ENCODE peak calls at places on chromosomes 2 and 18, in six cellular contexts. K is activated effector memory CD4-positive, alpha-beta T cell treated with Interleukin-2 at 50 U/mL for 16 hours; P is activated naive CD4-positive, alpha-beta T cell treated with anti-CD3 and anti-CD28 coated beads, Interleukin-2, amount 10 ng/mL, durations not matched to agents 7 days and 5 days; N is CD4-positive, alpha-beta T cell; Y is NB4; S is HTR-8/SVneo. C is an unnamed sample.

GRCh38 chr18:59593291-59593717 is 103.9 kb downstream of the CCBE1 start:
- DNase-seq in S (no peak), Y (no peak), N (no peak), K (no peak), P (no peak), C (no peak)

GRCh38 chr18:55079481-55080350 is 120.5 kb upstream of the CCDC68 start:
- DNase-seq in K (no peak), P (no peak), N (no peak), S (no peak), Y (no peak), C (no peak)

GRCh38 chr2:73822276-73822675 is 6.5 kb upstream of the STAMBP start:
- DNase-seq in N (no peak), Y (no peak), P (no peak), K (no peak), S (no peak), C (no peak)

GRCh38 chr2:199868431-199869226 is 17.6 kb upstream of the FTCDNL1 start:
- DNase-seq in K (no peak), P (no peak), Y (no peak), N (no peak), S (no peak), C (no peak)

GRCh38 chr2:196959750-196960392 is 33.4 kb upstream of the PGAP1 start:
- DNase-seq in P (no peak), S (no peak), K (no peak), N (no peak), Y (no peak), C (no peak)

GRCh38 chr18:44601447-44601846 is 79.2 kb upstream of the SETBP1 start:
- DNase-seq in K (no peak), Y (no peak), P (no peak), S (peak; percentile 5), N (no peak), C (no peak)

GRCh38 chr18:62790836-62791772 is 75.8 kb downstream of the PHLPP1 start:
- DNase-seq in Y (no peak), N (no peak), K (no peak), S (no peak), P (no peak), C (no peak)

GRCh38 chr2:181581534-181581933 is 75.4 kb downstream of the CERKL start:
- DNase-seq in Y (no peak), K (no peak), S (no peak), P (no peak), N (no peak), C (no peak)

GRCh38 chr2:127697482-127698180 is 3.7 kb upstream of the SFT2D3 start:
- DNase-seq in N (no peak), Y (no peak), P (no peak), K (no peak), S (no peak), C (no peak)

GRCh38 chr2:43217228-43218220 is 8.9 kb downstream of the ZFP36L2 start:
- DNase-seq in N (no peak), S (no peak), K (no peak), Y (peak; percentile 68), P (peak; percentile 38), C (no peak)